ENCODE peak calls at places on chromosomes 7 and 10, in four cellular contexts. One of them, this sample, is unnamed.

GRCh38 chr7:79923953-79924352 is 210.7 kb upstream of the GNAI1 start:
- DNase-seq in PC-9: no peak
- DNase-seq in dorsolateral prefrontal cortex: no peak
- DNase-seq in amniotic epithelial cell: peak; percentile 9
- DNase-seq in this sample: no peak

GRCh38 chr10:34911661-34912205 is 96.6 kb upstream of the PARD3 start:
- DNase-seq in PC-9: no peak
- DNase-seq in dorsolateral prefrontal cortex: no peak
- DNase-seq in amniotic epithelial cell: peak; percentile 40
- DNase-seq in this sample: no peak

GRCh38 chr7:104862719-104863118 is 151.3 kb upstream of the KMT2E start:
- DNase-seq in PC-9: no peak
- DNase-seq in dorsolateral prefrontal cortex: no peak
- DNase-seq in amniotic epithelial cell: peak; percentile 14
- DNase-seq in this sample: peak; percentile 48

GRCh38 chr10:28734940-28735759 is 57.8 kb downstream of the BAMBI start:
- DNase-seq in PC-9: peak; percentile 80
- DNase-seq in dorsolateral prefrontal cortex: no peak
- DNase-seq in amniotic epithelial cell: peak; percentile 96
- DNase-seq in this sample: peak; percentile 81

GRCh38 chr10:61897671-61898434 is 3.6 kb upstream of the ARID5B start:
- DNase-seq in PC-9: no peak
- DNase-seq in dorsolateral prefrontal cortex: peak; percentile 80
- DNase-seq in amniotic epithelial cell: peak; percentile 73
- DNase-seq in this sample: peak; percentile 68

GRCh38 chr10:132412316-132413192 is 15.6 kb downstream of the PWWP2B start:
- DNase-seq in PC-9: no peak
- DNase-seq in dorsolateral prefrontal cortex: no peak
- DNase-seq in amniotic epithelial cell: no peak
- DNase-seq in this sample: no peak

GRCh38 chr7:138954545-138955475 is 26.4 kb downstream of the KIAA1549 start:
- DNase-seq in PC-9: no peak
- DNase-seq in dorsolateral prefrontal cortex: no peak
- DNase-seq in amniotic epithelial cell: no peak
- DNase-seq in this sample: no peak

GRCh38 chr10:43944742-43945730 is 296.4 kb upstream of the ZNF32 start:
- DNase-seq in PC-9: no peak
- DNase-seq in dorsolateral prefrontal cortex: peak; percentile 5
- DNase-seq in amniotic epithelial cell: no peak
- DNase-seq in this sample: no peak

GRCh38 chr7:116713918-116714317 is 41.9 kb downstream of the MET start:
- DNase-seq in PC-9: no peak
- DNase-seq in dorsolateral prefrontal cortex: no peak
- DNase-seq in amniotic epithelial cell: peak; percentile 43
- DNase-seq in this sample: no peak